ENCODE peak calls at places on chromosomes 5 and 9, in four cellular contexts. H is mucosa of descending colon, U is GM13977, T is HFF-Myc. Q is an unnamed sample.

GRCh38 chr5:23631283-23632045 is 124.1 kb downstream of the PRDM9 start:
- DNase-seq in H (no peak), T (no peak), U (no peak), Q (no peak)

GRCh38 chr9:113042884-113043657 is 13.5 kb downstream of the ZFP37 start:
- DNase-seq in U (no peak), H (no peak), T (no peak), Q (no peak)

GRCh38 chr9:5628530-5629311 is at the start of gene RIC1:
- DNase-seq in T (peak; percentile 65), H (peak; percentile 92), U (peak; percentile 97), Q (peak; percentile 75)

GRCh38 chr5:163445345-163445744 is 8.0 kb downstream of the CCNG1 start:
- DNase-seq in U (no peak), H (no peak), T (no peak), Q (no peak)

GRCh38 chr9:134895849-134896833 is 15.5 kb downstream of the FCN2 start:
- DNase-seq in U (no peak), H (peak; percentile 10), T (peak; percentile 86), Q (no peak)

GRCh38 chr9:29625292-29625731 is 2052.0 kb upstream of the C9orf72 start:
- DNase-seq in U (no peak), T (no peak), H (no peak), Q (no peak)

GRCh38 chr5:30034870-30035269 is 1158.6 kb upstream of the CDH6 start:
- DNase-seq in U (no peak), H (no peak), T (no peak), Q (no peak)

GRCh38 chr9:119839888-119840287 is 470.7 kb upstream of the BRINP1 start:
- DNase-seq in T (no peak), U (no peak), H (no peak), Q (no peak)

GRCh38 chr9:134386951-134387831 is 60.9 kb downstream of the RXRA start:
- DNase-seq in U (no peak), T (no peak), H (no peak), Q (no peak)

GRCh38 chr9:93949694-93950449 is 5.3 kb downstream of the BARX1 start:
- DNase-seq in U (no peak), T (no peak), H (no peak), Q (no peak)

GRCh38 chr5:138352722-138353549 is 451 bp downstream of the KDM3B start:
- DNase-seq in H (peak; percentile 71), T (no peak), U (peak; percentile 80), Q (no peak)

GRCh38 chr5:38265546-38266179 is 7.3 kb downstream of the EGFLAM start:
- DNase-seq in U (peak; percentile 52), T (peak; percentile 31), H (peak; percentile 82), Q (no peak)

GRCh38 chr5:153807796-153808195 is 230.9 kb downstream of the FAM114A2 start:
- DNase-seq in H (no peak), T (no peak), U (no peak), Q (no peak)

GRCh38 chr9:89177401-89178161 is 1.0 kb downstream of the SHC3 start:
- DNase-seq in T (no peak), H (no peak), U (no peak), Q (no peak)

DNA sequence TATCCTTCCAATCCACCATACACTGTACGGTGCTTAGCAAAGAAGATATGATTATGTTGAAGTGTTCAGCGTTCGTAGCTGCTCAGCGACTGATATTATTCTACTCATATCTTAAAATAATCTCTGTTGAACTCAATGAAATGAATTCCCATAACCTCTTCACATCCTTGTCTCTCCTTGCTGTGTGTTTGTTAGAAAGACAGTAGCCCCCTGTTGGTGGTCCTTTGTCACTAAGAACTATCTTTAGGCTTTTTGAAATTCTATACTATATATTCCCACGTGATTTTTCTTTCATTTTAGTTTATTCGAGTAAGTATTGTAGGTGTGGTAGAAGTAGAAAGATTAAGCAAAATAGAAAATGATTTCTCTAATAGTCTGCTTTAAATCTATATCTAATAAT is 762.8 kb upstream of the WWC1 start:
- DNase-seq in H (no peak), U (no peak), T (no peak), Q (no peak)
- TF ChIP-seq CTCF in H (no peak), U (no peak), T (no peak), Q (no peak)

GRCh38 chr5:157890825-157891587 is 32.1 kb upstream of the CLINT1 start:
- DNase-seq in T (no peak), H (no peak), U (no peak), Q (no peak)
- TF ChIP-seq CTCF in T (no peak), H (no peak), U (no peak), Q (no peak)

DNA sequence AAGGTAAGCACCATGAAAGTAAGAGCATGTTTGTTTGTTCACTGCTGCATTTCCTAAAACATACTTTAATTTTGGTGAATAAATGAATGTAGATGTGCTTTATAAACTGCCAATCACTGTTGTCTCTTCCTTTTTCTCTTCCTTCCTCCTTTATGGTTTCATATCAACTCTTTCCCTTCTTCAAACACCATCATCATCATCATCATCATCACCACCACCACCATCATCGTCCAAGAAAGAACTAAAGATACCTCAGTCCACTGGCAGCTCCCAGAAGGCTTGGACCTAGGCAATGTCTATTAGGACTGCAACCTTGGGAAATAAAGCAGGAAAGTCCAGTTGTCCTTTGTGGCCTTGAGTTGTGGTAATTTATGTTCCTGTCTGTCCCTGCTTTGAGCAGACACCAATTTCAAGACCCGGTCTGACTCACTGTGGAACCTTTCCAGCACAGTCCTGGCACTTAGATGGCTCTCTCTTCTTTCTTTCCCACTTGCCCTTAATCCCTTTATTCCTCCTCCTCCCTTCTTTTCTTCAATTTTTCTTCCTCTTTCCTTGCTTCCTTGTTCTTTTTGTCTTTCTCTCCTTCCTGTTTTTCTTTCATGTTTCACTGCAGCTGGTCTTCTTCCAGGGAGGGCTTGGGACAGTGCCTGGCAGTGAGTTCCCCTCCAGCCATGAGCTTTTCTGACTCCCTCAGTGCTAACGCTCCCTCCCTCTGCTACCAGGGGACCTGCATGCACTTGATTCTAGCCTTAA is 99.3 kb downstream of the ANGPTL2 start:
- DNase-seq in H (peak; percentile 28), T (no peak), U (no peak), Q (no peak)
- TF ChIP-seq CTCF in H (no peak), T (no peak), U (no peak), Q (no peak)

GRCh38 chr9:17134843-17135577 is at the start of gene CNTLN:
- DNase-seq in U (peak; percentile 82), H (peak; percentile 89), T (peak; percentile 80), Q (peak; percentile 48)
- TF ChIP-seq CTCF in U (no peak), H (no peak), T (no peak), Q (no peak)

DNA sequence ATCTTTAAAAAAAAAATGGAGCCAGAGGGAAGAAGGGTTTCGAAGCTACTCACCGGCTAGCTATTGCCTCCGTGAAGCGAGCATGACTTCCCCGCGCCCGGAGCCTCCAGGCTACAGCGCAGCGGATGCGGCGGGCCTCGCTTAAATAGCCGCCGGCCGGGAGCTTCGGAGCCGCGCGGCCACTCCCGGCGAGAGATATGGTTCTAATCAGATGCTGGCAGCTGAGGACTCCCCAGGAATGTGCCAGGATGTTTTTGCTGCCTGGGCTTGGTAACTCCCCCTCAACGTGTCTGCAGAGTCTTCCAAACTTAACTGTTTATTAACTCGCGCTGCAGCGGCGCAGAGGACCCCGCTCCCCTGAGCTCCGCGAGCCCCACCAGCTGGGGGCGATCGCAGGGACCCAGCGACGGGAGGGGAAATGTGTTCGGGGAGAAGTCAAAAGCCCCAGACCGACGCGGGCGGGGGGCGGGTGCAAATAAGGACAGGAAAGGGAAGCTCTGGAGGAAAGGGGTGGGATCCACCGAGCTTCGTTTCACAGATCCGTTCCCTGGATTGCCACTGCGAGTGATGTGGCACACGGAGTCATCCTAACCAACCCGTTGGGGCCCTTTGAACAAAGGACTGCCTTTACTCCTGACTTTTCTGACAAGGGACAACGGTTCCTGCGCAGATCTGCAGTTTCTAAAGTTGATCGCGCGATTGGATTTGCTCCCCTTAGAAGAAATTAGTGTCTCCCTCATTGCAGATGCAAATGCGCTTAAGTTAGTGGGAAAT is at the start of gene DAB2:
- DNase-seq in H (peak; percentile 80), U (no peak), T (peak; percentile 94), Q (peak; percentile 91)
- TF ChIP-seq CTCF in H (peak; percentile 9), U (peak; percentile 9), T (peak; percentile 78), Q (peak; percentile 82)